ENCODE peak calls at places on chromosomes 16 and 17, in five cellular contexts. M is K562, T is H1, J is SK-N-SH, U is HepG2. F is an unnamed sample.
A peak's percentile ranks its signal among the peaks of the same experiment; 100 is the strongest.

GRCh38 chr16:79509221-79509631 is 91.3 kb downstream of the MAF start:
- DNase-seq in M (no peak), J (peak; percentile 6), T (no peak), U (no peak), F (no peak)

GRCh38 chr16:76946879-76947278 is 244.1 kb upstream of the MON1B start:
- DNase-seq in J (peak; percentile 41), U (peak; percentile 20), M (peak; percentile 60), T (no peak), F (no peak)

GRCh38 chr17:73198930-73199260 is 6.0 kb downstream of the COG1 start:
- DNase-seq in T (no peak), J (no peak), U (no peak), M (no peak), F (no peak)

GRCh38 chr16:81405702-81406113 is 38.9 kb upstream of the CMIP start:
- DNase-seq in T (peak; percentile 53), J (no peak), U (peak; percentile 91), M (peak; percentile 30), F (no peak)

GRCh38 chr16:15498427-15499175 is 64.2 kb downstream of the BMERB1 start:
- DNase-seq in T (no peak), U (no peak), M (no peak), J (no peak), F (no peak)

GRCh38 chr17:2211661-2212327 is 91.8 kb downstream of the SMG6 start:
- DNase-seq in J (no peak), T (no peak), U (no peak), M (no peak), F (no peak)

GRCh38 chr16:920722-921121 is 50.1 kb downstream of the LMF1 start:
- DNase-seq in M (no peak), J (no peak), U (no peak), T (no peak), F (no peak)

GRCh38 chr16:83723244-83723643 is 84.5 kb upstream of the HSBP1 start:
- DNase-seq in M (no peak), J (no peak), U (no peak), T (no peak), F (no peak)

GRCh38 chr16:30377812-30378235 is 3.2 kb downstream of the MYL11 start:
- DNase-seq in T (no peak), M (peak; percentile 95), U (peak; percentile 73), J (peak; percentile 85), F (peak; percentile 55)

GRCh38 chr16:49789617-49790016 is 66.3 kb downstream of the ZNF423 start:
- DNase-seq in M (no peak), U (no peak), J (no peak), T (no peak), F (no peak)

GRCh38 chr17:70072900-70073299 is 2.1 kb upstream of the KCNJ16 start:
- DNase-seq in U (no peak), T (no peak), J (no peak), M (no peak), F (no peak)

GRCh38 chr17:6456914-6457687 is 12.8 kb downstream of the PIMREG start:
- DNase-seq in U (peak; percentile 52), M (peak; percentile 86), T (no peak), J (no peak), F (no peak)

GRCh38 chr16:89201467-89202377 is 1.4 kb upstream of the SLC22A31 start:
- DNase-seq in T (peak; percentile 53), U (peak; percentile 78), J (peak; percentile 98), M (peak; percentile 88), F (no peak)
- H2AFZ ChIP-seq in T (no peak overlapping the region), U (no peak overlapping the region), J (no peak overlapping the region), M (peak overlapping the region; percentile 72), F (no peak overlapping the region)

GRCh38 chr16:87074635-87075318 is 242.4 kb downstream of the C16orf95 start:
- DNase-seq in M (no peak), T (no peak), U (no peak), J (no peak), F (peak; percentile 68)

GRCh38 chr16:87070657-87071056 is 246.5 kb downstream of the C16orf95 start:
- DNase-seq in M (no peak), U (no peak), T (no peak), J (no peak), F (no peak)

GRCh38 chr16:87068751-87069150 is 248.4 kb downstream of the C16orf95 start:
- DNase-seq in M (no peak), J (no peak), U (no peak), T (no peak), F (no peak)

GRCh38 chr16:87075319-87075860 is 241.8 kb downstream of the C16orf95 start:
- DNase-seq in J (no peak), M (no peak), T (no peak), U (no peak), F (no peak)

DNA sequence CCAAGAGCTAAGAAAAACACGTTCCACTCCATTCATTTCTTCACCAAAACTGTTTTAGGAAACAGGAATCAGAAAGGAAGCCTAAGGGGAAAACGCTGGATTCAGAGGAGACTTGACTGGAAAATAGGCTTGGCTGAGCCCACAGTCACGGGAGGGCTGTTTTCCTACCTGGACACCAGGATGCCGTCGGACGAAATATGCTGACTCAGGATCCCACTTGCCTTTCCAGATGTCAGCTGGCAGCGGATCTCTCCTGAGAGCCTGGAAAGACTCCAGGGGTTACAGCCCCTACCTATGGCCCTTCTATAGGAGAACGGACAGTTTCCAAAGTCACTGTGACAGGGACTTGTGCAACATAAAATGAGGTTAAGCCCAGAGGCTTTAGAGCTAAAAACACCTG is 245.1 kb downstream of the C16orf95 start:
- DNase-seq in T (no peak), J (no peak), M (no peak), U (no peak), F (no peak)
- TF ChIP-seq TAF1 in T (no peak), J (no peak), M (no peak), U (no peak), F (no peak)

GRCh38 chr17:79083191-79083971 is 8.8 kb downstream of the ENGASE start:
- DNase-seq in T (no peak), J (peak; percentile 32), M (no peak), U (no peak), F (no peak)
- TF ChIP-seq RAD21 in T (no peak), J (no peak), M (no peak), U (no peak), F (no peak)

DNA sequence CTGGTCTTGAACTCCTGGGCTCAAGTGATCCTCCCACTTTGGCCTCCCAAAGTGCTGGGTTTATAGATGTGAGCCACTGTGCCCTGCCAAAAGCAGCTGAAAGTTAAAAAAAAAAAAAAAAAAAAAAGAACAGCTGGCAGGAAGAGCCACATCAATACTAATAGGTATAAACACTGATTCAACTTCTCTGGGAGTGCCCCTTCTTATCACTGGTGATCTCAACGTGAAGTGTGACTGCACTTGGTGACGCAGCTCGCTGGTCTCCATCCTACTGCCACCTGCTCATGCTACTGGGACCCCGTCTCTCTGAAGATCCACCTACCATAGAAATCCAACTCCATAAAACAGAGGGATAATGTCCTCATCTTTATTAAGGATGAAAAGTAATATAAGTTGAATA is 40.8 kb downstream of the RNF157 start:
- DNase-seq in T (no peak), J (no peak), M (no peak), U (no peak), F (no peak)
- H2AFZ ChIP-seq in T (no peak overlapping the region), J (no peak overlapping the region), M (no peak overlapping the region), U (no peak overlapping the region), F (no peak overlapping the region)

GRCh38 chr16:14131774-14132695 is 60.9 kb downstream of the MRTFB start:
- DNase-seq in J (no peak), U (peak; percentile 79), T (no peak), M (no peak), F (no peak)

GRCh38 chr16:14129502-14129901 is 58.4 kb downstream of the MRTFB start:
- DNase-seq in U (no peak), T (no peak), M (no peak), J (no peak), F (no peak)

GRCh38 chr16:14133907-14134306 is 62.8 kb downstream of the MRTFB start:
- DNase-seq in M (no peak), J (no peak), T (no peak), U (no peak), F (no peak)

GRCh38 chr16:14135704-14136103 is 64.6 kb downstream of the MRTFB start:
- DNase-seq in T (no peak), J (no peak), M (no peak), U (no peak), F (no peak)

DNA sequence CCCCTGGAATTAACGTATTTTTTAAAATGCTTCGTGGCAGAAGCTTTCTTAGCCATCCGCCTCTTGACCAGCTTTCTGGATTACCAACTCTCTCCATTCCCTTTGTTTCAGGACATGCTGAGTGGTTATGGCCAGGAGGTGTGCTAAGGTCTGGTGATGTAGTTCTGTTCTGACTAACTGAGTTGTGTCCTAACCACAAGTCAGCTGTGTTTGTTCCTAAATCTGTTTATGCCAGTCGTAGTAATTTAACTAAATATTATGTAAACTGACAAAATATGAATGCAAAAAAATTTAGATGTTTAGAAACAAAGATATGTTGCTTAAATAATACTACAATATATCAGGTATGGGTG is 61.6 kb downstream of the MRTFB start:
- DNase-seq in T (no peak), U (no peak), J (no peak), M (no peak), F (no peak)
- TF ChIP-seq TAF1 in T (no peak), U (no peak), J (no peak), M (no peak), F (no peak)

DNA sequence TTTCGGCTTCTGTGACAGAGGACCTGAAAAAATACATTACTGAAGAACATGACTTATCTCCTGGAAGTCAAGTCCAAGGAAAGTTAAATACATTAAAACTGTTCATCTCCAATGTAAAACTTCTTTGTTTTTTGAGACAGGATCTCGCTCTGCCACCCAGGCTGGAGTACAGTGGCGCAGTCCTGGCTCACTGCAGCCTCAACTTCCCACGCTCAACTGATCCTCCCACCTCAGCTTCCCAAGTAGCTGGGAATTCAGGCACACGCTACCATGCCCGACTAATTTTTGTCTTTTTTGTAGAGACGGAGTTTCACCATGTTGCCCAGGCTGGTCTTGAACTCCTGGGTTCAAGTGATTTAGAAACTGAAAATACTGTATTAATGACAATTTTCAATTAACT is 9.7 kb upstream of the TERB1 start:
- DNase-seq in J (no peak), T (no peak), U (no peak), M (no peak), F (no peak)
- TF ChIP-seq RAD21 in J (no peak), T (no peak), U (no peak), M (no peak), F (no peak)

GRCh38 chr16:73050115-73051099 is 2.5 kb upstream of the ZFHX3 start:
- DNase-seq in T (no peak), J (peak; percentile 46), U (no peak), M (no peak), F (no peak)
- H2AFZ ChIP-seq in T (no peak overlapping the region), J (no peak overlapping the region), U (peak overlapping the region; percentile 13), M (no peak overlapping the region), F (no peak overlapping the region)

GRCh38 chr17:19415311-19415710 is 4.3 kb downstream of the RNF112 start:
- DNase-seq in J (no peak), U (no peak), M (no peak), T (no peak), F (no peak)
- TF ChIP-seq TAF1 in J (no peak), U (no peak), M (no peak), T (no peak), F (no peak)

GRCh38 chr17:50871369-50871768 is 5.2 kb upstream of the TOB1 start:
- DNase-seq in J (no peak), U (no peak), M (no peak), T (no peak), F (no peak)
- TF ChIP-seq RAD21 in J (peak; percentile 7), U (no peak), M (no peak), T (no peak), F (no peak)

GRCh38 chr17:55230716-55231115 is 34.0 kb upstream of the HLF start:
- DNase-seq in J (no peak), T (no peak), M (no peak), U (no peak), F (no peak)
- H2AFZ ChIP-seq in J (no peak overlapping the region), T (no peak overlapping the region), M (no peak overlapping the region), U (no peak overlapping the region), F (no peak overlapping the region)

F was measured in GM12878.